ENCODE peak calls at places on chromosomes 16 and 17, in eight cellular contexts. L, T, C, K, W, E, B and Q are unnamed samples.

GRCh38 chr16:20415541-20415940 is 6.2 kb downstream of the ACSM5 start:
- DNase-seq in L (no peak), T (no peak), C (no peak), K (no peak), W (no peak), E (no peak), B (no peak), Q (no peak)

GRCh38 chr16:31439519-31439918 is 3.1 kb downstream of the ZNF843 start:
- DNase-seq in L (no peak), T (no peak), C (no peak), K (no peak), W (no peak), E (no peak), B (no peak), Q (no peak)

GRCh38 chr17:78362671-78363070 is 2.8 kb upstream of the SOCS3 start:
- DNase-seq in L (no peak), T (no peak), C (no peak), K (no peak), W (no peak), E (no peak), B (no peak), Q (no peak)

GRCh38 chr17:21177854-21178600 is 35.9 kb downstream of the TMEM11 start:
- DNase-seq in L (no peak), T (no peak), C (no peak), K (no peak), W (no peak), E (no peak), B (no peak), Q (no peak)

GRCh38 chr16:53785044-53785443 is 81.1 kb downstream of the FTO start:
- DNase-seq in L (no peak), T (peak), C (no peak), K (no peak), W (no peak), E (no peak), B (no peak), Q (no peak)

GRCh38 chr16:31708348-31708747 is 165.3 kb upstream of the ZNF267 start:
- DNase-seq in L (no peak), T (no peak), C (no peak), K (no peak), W (no peak), E (no peak), B (no peak), Q (no peak)

GRCh38 chr17:59754547-59754946 is 47.1 kb downstream of the VMP1 start:
- DNase-seq in L (no peak), T (no peak), C (peak), K (no peak), W (peak), E (no peak), B (peak), Q (no peak)

GRCh38 chr17:78043031-78043430 is 84.5 kb downstream of the TNRC6C start:
- DNase-seq in L (no peak), T (no peak), C (no peak), K (no peak), W (no peak), E (no peak), B (no peak), Q (no peak)

GRCh38 chr17:73650147-73650546 is 5.9 kb upstream of the SDK2 start:
- DNase-seq in L (no peak), T (peak), C (no peak), K (no peak), W (peak), E (no peak), B (no peak), Q (no peak)

GRCh38 chr17:29722411-29723198 is 99.9 kb upstream of the CORO6 start:
- DNase-seq in L (no peak), T (peak), C (no peak), K (no peak), W (peak), E (no peak), B (peak), Q (no peak)

GRCh38 chr16:89584768-89585549 is 9.4 kb downstream of the CPNE7 start:
- DNase-seq in L (no peak), T (no peak), C (no peak), K (no peak), W (no peak), E (no peak), B (no peak), Q (no peak)
- H3K27ac ChIP-seq in L (no peak), T (no peak), C (no peak), K (no peak), W (no peak), E (no peak), B (no peak), Q (no peak)

DNA sequence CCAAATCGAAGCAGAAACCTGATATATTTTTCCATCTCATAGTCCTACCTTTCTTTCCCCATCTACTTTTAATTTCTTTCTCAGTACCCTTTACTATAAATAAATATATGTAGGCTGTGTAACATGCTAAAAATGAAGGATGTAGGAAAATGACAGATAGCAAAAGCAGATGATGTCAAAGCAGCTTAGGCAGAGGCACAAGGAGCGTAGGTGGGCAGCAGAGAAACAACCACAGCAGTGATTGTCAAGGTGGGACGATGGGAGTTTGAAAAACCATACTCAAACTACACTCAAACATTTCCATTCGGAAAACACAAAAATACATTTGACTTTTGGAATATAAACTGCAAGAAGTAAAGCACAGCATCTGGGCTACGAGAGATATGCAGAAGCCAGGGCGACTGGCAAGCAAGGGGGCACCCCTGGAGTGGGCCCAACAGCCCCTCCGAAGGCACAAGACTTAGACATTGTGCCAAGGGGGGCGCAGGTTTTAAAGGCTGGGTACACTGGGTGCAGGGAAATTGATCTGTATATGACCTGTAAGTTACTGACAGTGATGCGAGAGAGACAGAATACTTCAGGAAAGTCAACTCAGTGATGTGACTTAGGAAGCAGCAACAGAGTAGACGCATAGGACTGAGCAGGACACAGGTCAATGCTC is 31.1 kb downstream of the SNN start:
- DNase-seq in L (no peak), T (no peak), C (no peak), K (no peak), W (no peak), E (no peak), B (no peak), Q (no peak)
- TF ChIP-seq CTCF in L (no peak), T (no peak), C (no peak), K (no peak), W (no peak), E (no peak), B (no peak), Q (no peak)

DNA sequence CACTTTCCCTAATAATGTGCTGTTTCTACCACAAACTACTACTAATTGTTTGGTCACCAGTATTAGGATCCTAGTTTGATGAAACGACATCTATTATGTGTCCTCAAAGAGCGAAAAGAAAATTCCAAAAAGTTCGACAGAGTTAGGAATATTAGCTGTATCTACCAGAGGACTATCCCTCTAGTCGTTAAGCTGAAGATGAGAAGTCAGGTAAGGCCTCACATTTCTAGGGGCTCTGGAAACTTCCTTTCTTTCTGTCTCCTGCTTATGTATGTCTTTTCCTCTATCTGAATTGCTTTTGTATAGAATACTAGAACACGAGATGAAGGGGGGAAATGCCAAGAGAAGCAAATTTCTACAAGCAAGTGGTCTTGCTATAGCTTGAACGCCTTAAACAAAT is 1.6 kb downstream of the GLG1 start:
- DNase-seq in L (no peak), T (no peak), C (no peak), K (no peak), W (no peak), E (no peak), B (no peak), Q (no peak)
- H3K4me3 ChIP-seq in L (peak), T (peak), C (peak), K (peak), W (peak), E (peak), B (peak), Q (peak)

GRCh38 chr17:42918902-42919521 is 18.4 kb downstream of the G6PC1 start:
- DNase-seq in L (no peak), T (no peak), C (no peak), K (no peak), W (no peak), E (no peak), B (no peak), Q (no peak)
- H3K27ac ChIP-seq in L (no peak), T (no peak), C (no peak), K (no peak), W (no peak), E (no peak), B (no peak), Q (no peak)

GRCh38 chr16:60902114-60902513 is 1134.1 kb downstream of the CDH8 start:
- DNase-seq in L (no peak), T (no peak), C (no peak), K (no peak), W (no peak), E (no peak), B (no peak), Q (no peak)

GRCh38 chr16:60905806-60906205 is 1130.4 kb downstream of the CDH8 start:
- DNase-seq in L (no peak), T (no peak), C (no peak), K (no peak), W (no peak), E (no peak), B (no peak), Q (no peak)

GRCh38 chr16:60907645-60908044 is 1128.6 kb downstream of the CDH8 start:
- DNase-seq in L (no peak), T (no peak), C (no peak), K (no peak), W (no peak), E (no peak), B (no peak), Q (no peak)
- TF ChIP-seq CTCF in L (no peak), T (no peak), C (no peak), K (peak), W (no peak), E (no peak), B (no peak), Q (no peak)

GRCh38 chr17:12680407-12680897 is 14.8 kb downstream of the MYOCD start:
- DNase-seq in L (no peak), T (no peak), C (no peak), K (no peak), W (no peak), E (no peak), B (no peak), Q (no peak)
- H3K4me3 ChIP-seq in L (no peak), T (no peak), C (no peak), K (no peak), W (no peak), E (no peak), B (peak), Q (no peak)

GRCh38 chr16:73036074-73036826 is 11.7 kb downstream of the ZFHX3 start:
- DNase-seq in L (no peak), T (peak), C (peak), K (no peak), W (no peak), E (no peak), B (no peak), Q (no peak)

GRCh38 chr16:73040136-73040535 is 7.8 kb downstream of the ZFHX3 start:
- DNase-seq in L (no peak), T (peak), C (no peak), K (no peak), W (no peak), E (no peak), B (no peak), Q (no peak)

GRCh38 chr16:73037331-73037745 is 10.6 kb downstream of the ZFHX3 start:
- DNase-seq in L (peak), T (peak), C (peak), K (no peak), W (no peak), E (no peak), B (no peak), Q (no peak)

GRCh38 chr16:73040735-73041402 is 7.1 kb downstream of the ZFHX3 start:
- DNase-seq in L (no peak), T (no peak), C (no peak), K (no peak), W (no peak), E (no peak), B (no peak), Q (no peak)

DNA sequence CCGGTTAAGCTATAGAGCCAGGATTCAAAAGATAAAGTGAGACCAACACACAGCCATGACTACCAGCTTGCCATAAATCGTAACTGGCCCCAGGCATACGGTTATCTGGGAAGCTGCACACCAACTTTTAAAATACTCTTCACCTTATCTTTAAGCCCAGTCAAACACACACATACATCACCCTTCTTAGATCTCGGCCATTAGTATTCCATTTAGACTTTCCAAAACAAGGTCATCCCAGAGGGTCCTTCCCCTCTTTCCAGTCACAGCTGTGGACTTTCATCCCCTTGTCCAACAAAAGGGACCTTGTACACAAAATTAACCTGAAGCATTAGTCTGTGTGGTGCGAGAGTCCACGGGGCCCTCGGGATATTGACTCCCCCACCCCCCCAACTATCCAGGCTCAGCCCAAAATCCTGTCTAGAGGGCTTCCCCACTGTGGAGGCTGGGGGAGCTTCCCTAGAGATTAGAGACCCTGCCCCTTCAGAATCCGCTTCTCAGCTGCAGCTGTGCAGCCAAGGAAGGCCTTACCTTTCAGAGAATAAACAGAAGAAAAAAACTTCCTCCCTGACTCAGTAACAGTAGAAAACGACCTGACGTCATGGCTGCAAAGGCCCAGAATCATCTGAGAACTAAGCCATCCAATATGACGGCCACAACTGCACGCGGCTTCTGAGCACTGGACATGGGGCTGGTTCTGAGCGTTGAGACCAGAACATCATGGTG is 9.9 kb downstream of the ZFHX3 start:
- DNase-seq in L (no peak), T (no peak), C (peak), K (no peak), W (no peak), E (no peak), B (no peak), Q (no peak)
- H3K27ac ChIP-seq in L (peak), T (peak), C (peak), K (no peak), W (peak), E (no peak), B (no peak), Q (no peak)